ENCODE peak calls at places on chromosomes 13 and 19, in four cellular contexts. B, R, T and M are unnamed samples.

GRCh38 chr13:21234537-21234936 is 58.1 kb downstream of the MRPL57 start:
- DNase-seq in B (no peak), R (no peak), T (no peak), M (no peak)

GRCh38 chr13:81031996-81032395 is 691.1 kb upstream of the SPRY2 start:
- DNase-seq in B (no peak), R (no peak), T (no peak), M (no peak)

GRCh38 chr13:34751492-34751891 is 190.6 kb upstream of the NBEA start:
- DNase-seq in B (no peak), R (no peak), T (no peak), M (no peak)

GRCh38 chr13:42354246-42355117 is 82.5 kb downstream of the AKAP11 start:
- DNase-seq in B (peak), R (no peak), T (no peak), M (no peak)

GRCh38 chr19:5839312-5840017 is at the start of gene FUT6:
- DNase-seq in B (no peak), R (no peak), T (no peak), M (peak)

GRCh38 chr13:23516706-23517105 is 53.5 kb upstream of the TNFRSF19 start:
- DNase-seq in B (no peak), R (no peak), T (no peak), M (no peak)

GRCh38 chr19:6753178-6754031 is 13.8 kb downstream of the SH2D3A start:
- DNase-seq in B (peak), R (peak), T (peak), M (peak)

GRCh38 chr19:888615-889385 is 4.2 kb downstream of the MED16 start:
- DNase-seq in B (peak), R (no peak), T (no peak), M (no peak)

DNA sequence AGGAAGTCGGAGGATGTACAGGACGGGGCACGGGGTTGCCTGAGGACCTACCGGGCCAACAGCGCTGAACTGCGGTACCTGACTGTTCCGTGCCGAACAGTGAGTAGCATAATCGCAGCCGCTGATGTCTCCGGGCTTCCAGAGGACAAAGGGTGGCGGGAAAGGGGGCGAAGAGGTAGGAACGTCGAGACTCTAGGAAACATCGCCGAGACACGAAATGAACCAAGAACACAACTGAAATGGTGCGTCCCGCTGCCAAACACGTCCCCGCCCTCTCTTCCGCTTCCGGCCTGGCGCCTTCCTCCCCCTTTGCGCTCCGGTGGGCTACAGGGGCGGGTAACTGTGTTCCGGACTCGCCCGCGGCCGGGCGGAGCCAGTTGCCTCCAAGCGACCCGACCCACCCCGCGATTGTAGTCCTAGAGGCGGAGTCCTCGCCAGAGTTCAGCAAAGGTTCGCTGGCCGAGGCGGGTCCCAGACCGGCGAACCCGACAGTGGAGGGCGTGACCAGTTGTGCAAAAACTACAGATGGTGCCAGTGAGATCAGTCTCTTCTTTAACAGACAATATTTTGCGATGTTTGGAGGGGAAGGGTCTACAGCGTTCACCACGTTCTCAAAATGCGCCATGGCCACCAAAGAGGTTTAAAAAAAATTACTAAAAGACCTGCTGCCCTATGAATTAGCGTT is at the start of gene MRPS31:
- DNase-seq in B (peak), R (peak), T (peak), M (peak)
- TF ChIP-seq POLR2A in B (peak), R (no peak), T (no peak), M (peak)

GRCh38 chr19:38542040-38542439 is 75.7 kb downstream of the MAP4K1 start:
- DNase-seq in B (no peak), R (no peak), T (no peak), M (no peak)

GRCh38 chr19:38545596-38545995 is 72.2 kb downstream of the MAP4K1 start:
- DNase-seq in B (no peak), R (no peak), T (no peak), M (no peak)

GRCh38 chr19:38543807-38544568 is 73.8 kb downstream of the MAP4K1 start:
- DNase-seq in B (peak), R (no peak), T (peak), M (peak)

GRCh38 chr19:38543286-38543806 is 74.4 kb downstream of the MAP4K1 start:
- DNase-seq in B (no peak), R (no peak), T (no peak), M (no peak)

GRCh38 chr19:38544569-38545315 is 73.0 kb downstream of the MAP4K1 start:
- DNase-seq in B (peak), R (no peak), T (no peak), M (no peak)
- TF ChIP-seq CTCF in B (no peak), R (no peak), T (no peak), M (no peak)

GRCh38 chr13:50124536-50125305 is 109.5 kb downstream of the KCNRG start:
- DNase-seq in B (peak), R (no peak), T (peak), M (peak)
- TF ChIP-seq POLR2A in B (peak), R (no peak), T (no peak), M (peak)

DNA sequence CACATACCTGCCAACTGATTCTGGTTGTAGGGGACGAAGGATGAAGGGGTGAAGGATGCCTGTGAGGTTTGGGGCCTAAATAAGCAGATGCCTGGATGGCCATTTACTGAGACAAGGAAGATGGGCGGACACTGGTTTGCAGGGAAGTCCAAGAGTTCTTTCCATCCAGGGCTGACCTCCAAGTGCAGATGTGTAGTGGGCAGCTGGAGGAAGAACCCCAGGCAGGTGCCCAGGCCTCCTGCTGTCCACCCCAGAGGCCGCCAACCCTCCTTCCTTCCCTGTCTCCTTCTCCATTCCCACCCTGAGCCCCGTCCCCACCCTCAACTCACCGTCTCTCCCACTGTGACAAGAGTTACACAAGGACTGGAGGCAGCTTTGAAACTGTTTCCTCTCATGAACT is 171.5 kb downstream of the KATNAL1 start:
- DNase-seq in B (no peak), R (no peak), T (no peak), M (no peak)
- TF ChIP-seq CTCF in B (no peak), R (no peak), T (no peak), M (no peak)

GRCh38 chr19:40443131-40443929 is 805 bp downstream of the SERTAD3 start:
- DNase-seq in B (peak), R (peak), T (peak), M (peak)
- TF ChIP-seq POLR2A in B (no peak), R (no peak), T (no peak), M (no peak)

GRCh38 chr13:99765869-99766268 is 205.7 kb downstream of the ZIC5 start:
- DNase-seq in B (no peak), R (no peak), T (no peak), M (no peak)

GRCh38 chr13:99768986-99769385 is 202.6 kb downstream of the ZIC5 start:
- DNase-seq in B (no peak), R (no peak), T (no peak), M (no peak)

GRCh38 chr13:99766641-99767045 is 204.9 kb downstream of the ZIC5 start:
- DNase-seq in B (no peak), R (no peak), T (no peak), M (no peak)
- TF ChIP-seq CTCF in B (no peak), R (no peak), T (no peak), M (no peak)